ENCODE peak calls at places on chromosomes 13 and 19, in six cellular contexts. One of them, this sample, is unnamed. For H3K4me1, the result is how much of the 10 kb centered on the place peaks cover.

GRCh38 chr19:39299832-39300231 is 3.6 kb downstream of the IFNL1 start:
- DNase-seq in uterus: no peak
- DNase-seq in mammary epithelial cell: no peak
- DNase-seq in left ventricle myocardium inferior: no peak
- DNase-seq in cardiac muscle cell: no peak
- DNase-seq in Peyer's patch: peak
- DNase-seq in this sample: no peak

GRCh38 chr13:86813198-86813597 is 858.0 kb upstream of the SLITRK5 start:
- DNase-seq in mammary epithelial cell: no peak
- DNase-seq in left ventricle myocardium inferior: no peak
- DNase-seq in cardiac muscle cell: no peak
- DNase-seq in Peyer's patch: no peak
- DNase-seq in uterus: no peak
- DNase-seq in this sample: no peak

GRCh38 chr13:94199135-94199534 is 280.3 kb downstream of the DCT start:
- DNase-seq in left ventricle myocardium inferior: no peak
- DNase-seq in uterus: no peak
- DNase-seq in Peyer's patch: no peak
- DNase-seq in mammary epithelial cell: no peak
- DNase-seq in cardiac muscle cell: no peak
- DNase-seq in this sample: no peak

GRCh38 chr13:50227356-50227755 is 212.1 kb downstream of the KCNRG start:
- DNase-seq in cardiac muscle cell: no peak
- DNase-seq in uterus: no peak
- DNase-seq in mammary epithelial cell: no peak
- DNase-seq in Peyer's patch: no peak
- DNase-seq in left ventricle myocardium inferior: no peak
- DNase-seq in this sample: no peak

GRCh38 chr19:57558525-57558924 is 1.1 kb downstream of the ZNF550 start:
- DNase-seq in left ventricle myocardium inferior: no peak
- DNase-seq in mammary epithelial cell: no peak
- DNase-seq in uterus: no peak
- DNase-seq in cardiac muscle cell: peak
- DNase-seq in Peyer's patch: no peak
- DNase-seq in this sample: no peak

GRCh38 chr19:18507021-18507726 is 14.7 kb downstream of the ELL start:
- DNase-seq in left ventricle myocardium inferior: peak
- DNase-seq in mammary epithelial cell: no peak
- DNase-seq in Peyer's patch: peak
- DNase-seq in cardiac muscle cell: no peak
- DNase-seq in uterus: no peak
- DNase-seq in this sample: peak

GRCh38 chr19:47158879-47159509 is 28.4 kb downstream of the SAE1 start:
- DNase-seq in Peyer's patch: no peak
- DNase-seq in cardiac muscle cell: peak
- DNase-seq in mammary epithelial cell: peak
- DNase-seq in left ventricle myocardium inferior: no peak
- DNase-seq in uterus: no peak
- DNase-seq in this sample: no peak

GRCh38 chr13:105972306-105972721 is 563.1 kb downstream of the EFNB2 start:
- DNase-seq in left ventricle myocardium inferior: no peak
- DNase-seq in mammary epithelial cell: no peak
- DNase-seq in uterus: no peak
- DNase-seq in cardiac muscle cell: no peak
- DNase-seq in Peyer's patch: no peak
- DNase-seq in this sample: no peak

GRCh38 chr13:101181076-101181685 is 235.1 kb downstream of the NALCN start:
- DNase-seq in Peyer's patch: no peak
- DNase-seq in uterus: no peak
- DNase-seq in left ventricle myocardium inferior: no peak
- DNase-seq in mammary epithelial cell: peak
- DNase-seq in cardiac muscle cell: no peak
- DNase-seq in this sample: no peak

GRCh38 chr19:33389574-33390119 is 16.1 kb downstream of the CEBPG start:
- DNase-seq in cardiac muscle cell: no peak
- DNase-seq in left ventricle myocardium inferior: peak
- DNase-seq in mammary epithelial cell: no peak
- DNase-seq in uterus: no peak
- DNase-seq in Peyer's patch: peak
- DNase-seq in this sample: no peak

GRCh38 chr19:6752257-6753177 is 13.0 kb downstream of the TRIP10 start:
- DNase-seq in cardiac muscle cell: no peak
- DNase-seq in Peyer's patch: peak
- DNase-seq in uterus: no peak
- DNase-seq in left ventricle myocardium inferior: no peak
- DNase-seq in mammary epithelial cell: no peak
- DNase-seq in this sample: no peak

GRCh38 chr19:36436531-36436930 is 18.1 kb upstream of the ZFP82 start:
- DNase-seq in left ventricle myocardium inferior: no peak
- DNase-seq in Peyer's patch: no peak
- DNase-seq in cardiac muscle cell: peak
- DNase-seq in uterus: no peak
- DNase-seq in mammary epithelial cell: peak
- DNase-seq in this sample: no peak

GRCh38 chr19:7995756-7996155 is 9.7 kb downstream of the ELAVL1 start:
- DNase-seq in uterus: no peak
- DNase-seq in left ventricle myocardium inferior: no peak
- DNase-seq in cardiac muscle cell: no peak
- DNase-seq in mammary epithelial cell: no peak
- DNase-seq in Peyer's patch: no peak
- DNase-seq in this sample: no peak

GRCh38 chr13:37194428-37194861 is 89.0 kb upstream of the CSNK1A1L start:
- DNase-seq in Peyer's patch: no peak
- DNase-seq in mammary epithelial cell: peak
- DNase-seq in uterus: no peak
- DNase-seq in cardiac muscle cell: peak
- DNase-seq in left ventricle myocardium inferior: no peak
- DNase-seq in this sample: no peak

GRCh38 chr19:14248578-14249011 is 42.6 kb upstream of the ADGRL1 start:
- DNase-seq in cardiac muscle cell: peak
- DNase-seq in uterus: peak
- DNase-seq in left ventricle myocardium inferior: peak
- DNase-seq in Peyer's patch: peak
- DNase-seq in mammary epithelial cell: no peak
- DNase-seq in this sample: no peak

GRCh38 chr19:5719961-5720790 is at the start of the genes CATSPERD and LONP1:
- DNase-seq in uterus: peak
- DNase-seq in cardiac muscle cell: peak
- DNase-seq in mammary epithelial cell: peak
- DNase-seq in left ventricle myocardium inferior: peak
- DNase-seq in Peyer's patch: peak
- DNase-seq in this sample: peak

GRCh38 chr13:40776681-40777165 is 5.7 kb upstream of the MRPS31 start:
- DNase-seq in uterus: no peak
- DNase-seq in Peyer's patch: peak
- DNase-seq in left ventricle myocardium inferior: no peak
- DNase-seq in mammary epithelial cell: peak
- DNase-seq in cardiac muscle cell: peak
- DNase-seq in this sample: no peak

GRCh38 chr13:97496511-97496910 is 62.5 kb downstream of the RAP2A start:
- DNase-seq in Peyer's patch: no peak
- DNase-seq in left ventricle myocardium inferior: no peak
- DNase-seq in cardiac muscle cell: peak
- DNase-seq in uterus: no peak
- DNase-seq in mammary epithelial cell: no peak
- DNase-seq in this sample: no peak

GRCh38 chr19:1558552-1558951 is 9.6 kb downstream of the MEX3D start:
- DNase-seq in uterus: no peak
- DNase-seq in Peyer's patch: no peak
- DNase-seq in cardiac muscle cell: no peak
- DNase-seq in mammary epithelial cell: no peak
- DNase-seq in left ventricle myocardium inferior: no peak
- DNase-seq in this sample: no peak

GRCh38 chr19:46404039-46404883 is 9.1 kb downstream of the CCDC8 start:
- DNase-seq in cardiac muscle cell: peak
- DNase-seq in mammary epithelial cell: no peak
- DNase-seq in uterus: peak
- DNase-seq in left ventricle myocardium inferior: peak
- DNase-seq in Peyer's patch: peak
- DNase-seq in this sample: peak

GRCh38 chr19:2537544-2537943 is 61.6 kb downstream of the GADD45B start:
- DNase-seq in cardiac muscle cell: no peak
- DNase-seq in Peyer's patch: no peak
- DNase-seq in left ventricle myocardium inferior: no peak
- DNase-seq in mammary epithelial cell: no peak
- DNase-seq in uterus: no peak
- DNase-seq in this sample: no peak

GRCh38 chr19:23311551-23311950 is 61.4 kb upstream of the ZNF724 start:
- DNase-seq in mammary epithelial cell: no peak
- DNase-seq in Peyer's patch: no peak
- DNase-seq in cardiac muscle cell: no peak
- DNase-seq in uterus: no peak
- DNase-seq in left ventricle myocardium inferior: no peak
- DNase-seq in this sample: no peak

GRCh38 chr19:51546650-51547396 is 15.4 kb upstream of the SIGLEC6 start:
- DNase-seq in mammary epithelial cell: no peak
- DNase-seq in Peyer's patch: no peak
- DNase-seq in cardiac muscle cell: peak
- DNase-seq in uterus: no peak
- DNase-seq in left ventricle myocardium inferior: no peak
- DNase-seq in this sample: no peak

GRCh38 chr19:991174-991931 is 7.2 kb downstream of the WDR18 start:
- DNase-seq in cardiac muscle cell: peak
- DNase-seq in mammary epithelial cell: no peak
- DNase-seq in uterus: peak
- DNase-seq in Peyer's patch: no peak
- DNase-seq in left ventricle myocardium inferior: no peak
- DNase-seq in this sample: no peak

GRCh38 chr19:8612807-8613171 is 2.3 kb upstream of the ADAMTS10 start:
- DNase-seq in cardiac muscle cell: no peak
- DNase-seq in uterus: no peak
- DNase-seq in Peyer's patch: no peak
- DNase-seq in left ventricle myocardium inferior: no peak
- DNase-seq in mammary epithelial cell: no peak
- DNase-seq in this sample: no peak

GRCh38 chr13:20053891-20054290 is 95.4 kb downstream of the ZMYM2 start:
- DNase-seq in Peyer's patch: no peak
- DNase-seq in left ventricle myocardium inferior: no peak
- DNase-seq in mammary epithelial cell: no peak
- DNase-seq in uterus: no peak
- DNase-seq in cardiac muscle cell: no peak
- DNase-seq in this sample: no peak

GRCh38 chr13:20057963-20058362 is 99.4 kb downstream of the ZMYM2 start:
- DNase-seq in cardiac muscle cell: no peak
- DNase-seq in left ventricle myocardium inferior: no peak
- DNase-seq in uterus: no peak
- DNase-seq in mammary epithelial cell: no peak
- DNase-seq in Peyer's patch: no peak
- DNase-seq in this sample: no peak

GRCh38 chr13:20057214-20057613 is 98.7 kb downstream of the ZMYM2 start:
- DNase-seq in cardiac muscle cell: no peak
- DNase-seq in left ventricle myocardium inferior: no peak
- DNase-seq in uterus: no peak
- DNase-seq in mammary epithelial cell: no peak
- DNase-seq in Peyer's patch: no peak
- DNase-seq in this sample: no peak

GRCh38 chr13:20054586-20054985 is 96.1 kb downstream of the ZMYM2 start:
- DNase-seq in cardiac muscle cell: no peak
- DNase-seq in mammary epithelial cell: no peak
- DNase-seq in uterus: no peak
- DNase-seq in left ventricle myocardium inferior: no peak
- DNase-seq in Peyer's patch: no peak
- DNase-seq in this sample: no peak

DNA sequence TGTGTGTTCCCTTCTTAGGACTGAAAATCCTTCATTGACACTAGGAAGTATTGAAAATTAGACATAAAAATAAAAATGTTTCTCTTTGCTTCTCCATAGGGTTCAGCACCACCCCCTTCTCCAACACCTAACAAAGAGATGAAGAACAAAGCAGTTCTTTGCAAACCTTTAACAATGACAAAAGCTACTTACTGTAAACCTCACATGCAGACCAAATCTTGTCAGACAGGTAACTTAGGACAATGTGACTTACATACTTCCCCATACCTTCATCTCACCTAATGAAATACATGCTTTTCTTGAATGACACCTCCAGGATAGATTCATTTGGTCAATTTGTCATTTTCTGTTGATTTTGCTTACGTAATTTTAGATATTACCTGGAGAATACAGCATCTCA is 99.9 kb downstream of the ZMYM2 start:
- DNase-seq in uterus: no peak
- DNase-seq in mammary epithelial cell: no peak
- DNase-seq in Peyer's patch: no peak
- DNase-seq in left ventricle myocardium inferior: no peak
- DNase-seq in cardiac muscle cell: no peak
- DNase-seq in this sample: no peak
- H3K4me1 ChIP-seq in uterus: under half
- H3K4me1 ChIP-seq in mammary epithelial cell: under half
- H3K4me1 ChIP-seq in Peyer's patch: under half
- H3K4me1 ChIP-seq in left ventricle myocardium inferior: under half
- H3K4me1 ChIP-seq in cardiac muscle cell: under half
- H3K4me1 ChIP-seq in this sample: under half

DNA sequence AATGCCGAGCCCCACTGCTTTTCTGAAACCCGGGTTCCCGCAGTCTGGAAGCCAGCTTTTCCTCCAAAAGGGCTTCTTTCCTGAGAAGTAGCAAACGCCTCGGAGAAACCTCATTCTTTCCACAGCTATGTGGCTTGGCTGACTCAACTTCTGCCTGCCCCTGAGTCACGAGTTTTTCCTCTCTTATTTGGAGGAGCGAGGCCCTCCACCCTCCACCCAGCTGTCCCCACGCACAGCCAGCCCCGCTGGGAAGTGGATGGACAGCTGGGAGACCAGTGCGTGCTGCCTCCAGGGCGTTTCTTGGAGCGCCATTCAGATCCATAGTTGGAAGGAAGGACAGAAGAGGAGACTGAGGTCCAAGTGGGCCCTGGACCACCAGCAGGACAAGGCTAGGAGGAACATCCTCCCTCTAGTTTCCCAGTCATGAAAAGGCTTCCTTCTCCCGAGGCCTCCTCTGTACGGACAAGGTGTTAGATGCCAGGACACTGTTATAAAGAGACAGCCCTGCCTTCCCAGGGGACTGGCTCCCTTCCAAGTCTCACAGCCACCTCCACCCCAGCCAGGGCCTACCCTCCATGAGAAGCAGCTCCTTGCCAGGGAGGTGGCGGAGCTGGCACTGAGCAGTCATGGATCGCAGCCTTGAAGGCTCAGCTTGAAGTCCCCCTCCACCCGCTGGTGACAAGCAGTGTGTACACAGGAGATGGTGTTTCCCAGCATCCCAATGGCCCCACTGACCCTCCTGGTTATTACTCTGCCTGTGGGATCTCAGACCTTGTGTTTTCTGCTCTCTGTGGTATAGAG is 2.5 kb upstream of the PLEKHF1 start:
- DNase-seq in Peyer's patch: peak
- DNase-seq in uterus: peak
- DNase-seq in mammary epithelial cell: peak
- DNase-seq in cardiac muscle cell: peak
- DNase-seq in left ventricle myocardium inferior: peak
- DNase-seq in this sample: peak
- H3K4me1 ChIP-seq in Peyer's patch: under half
- H3K4me1 ChIP-seq in uterus: under half
- H3K4me1 ChIP-seq in mammary epithelial cell: under half
- H3K4me1 ChIP-seq in cardiac muscle cell: under half
- H3K4me1 ChIP-seq in left ventricle myocardium inferior: half or more
- H3K4me1 ChIP-seq in this sample: under half

GRCh38 chr13:30156270-30156669 is 151.1 kb downstream of the KATNAL1 start:
- DNase-seq in cardiac muscle cell: no peak
- DNase-seq in uterus: no peak
- DNase-seq in Peyer's patch: peak
- DNase-seq in left ventricle myocardium inferior: no peak
- DNase-seq in mammary epithelial cell: no peak
- DNase-seq in this sample: no peak
- H3K4me1 ChIP-seq in cardiac muscle cell: under half
- H3K4me1 ChIP-seq in uterus: under half
- H3K4me1 ChIP-seq in Peyer's patch: under half
- H3K4me1 ChIP-seq in left ventricle myocardium inferior: under half
- H3K4me1 ChIP-seq in mammary epithelial cell: under half
- H3K4me1 ChIP-seq in this sample: under half

GRCh38 chr13:27449081-27449603 is 1.2 kb downstream of the MTIF3 start:
- DNase-seq in left ventricle myocardium inferior: no peak
- DNase-seq in mammary epithelial cell: peak
- DNase-seq in uterus: no peak
- DNase-seq in Peyer's patch: no peak
- DNase-seq in cardiac muscle cell: no peak
- DNase-seq in this sample: no peak
- H3K4me1 ChIP-seq in left ventricle myocardium inferior: half or more
- H3K4me1 ChIP-seq in mammary epithelial cell: under half
- H3K4me1 ChIP-seq in uterus: under half
- H3K4me1 ChIP-seq in Peyer's patch: under half
- H3K4me1 ChIP-seq in cardiac muscle cell: under half
- H3K4me1 ChIP-seq in this sample: under half